ENCODE peak calls at places on chromosomes 12 and 14, in five cellular contexts. One of them, this sample, is unnamed.

GRCh38 chr12:113744802-113745395 is 221.2 kb downstream of the RBM19 start:
- DNase-seq in A549: no peak
- DNase-seq in stomach: no peak
- DNase-seq in uterus: no peak
- DNase-seq in IMR-90: no peak
- DNase-seq in this sample: no peak

GRCh38 chr14:34732802-34733201 is 18.4 kb upstream of the CFL2 start:
- DNase-seq in A549: no peak
- DNase-seq in stomach: no peak
- DNase-seq in uterus: no peak
- DNase-seq in IMR-90: no peak
- DNase-seq in this sample: no peak

GRCh38 chr14:83702619-83703018 is 1827.3 kb upstream of the FLRT2 start:
- DNase-seq in A549: no peak
- DNase-seq in stomach: no peak
- DNase-seq in uterus: no peak
- DNase-seq in IMR-90: no peak
- DNase-seq in this sample: no peak

GRCh38 chr12:31896514-31897039 is 62.6 kb upstream of the RESF1 start:
- DNase-seq in A549: no peak
- DNase-seq in stomach: peak; percentile 52
- DNase-seq in uterus: peak; percentile 21
- DNase-seq in IMR-90: peak; percentile 38
- DNase-seq in this sample: no peak

GRCh38 chr12:61037792-61038191 is 1222.4 kb upstream of the USP15 start:
- DNase-seq in A549: no peak
- DNase-seq in stomach: no peak
- DNase-seq in uterus: no peak
- DNase-seq in IMR-90: no peak
- DNase-seq in this sample: no peak

GRCh38 chr14:57578427-57579220 is 85.0 kb upstream of the CCDC198 start:
- DNase-seq in A549: no peak
- DNase-seq in stomach: no peak
- DNase-seq in uterus: no peak
- DNase-seq in IMR-90: no peak
- DNase-seq in this sample: no peak

GRCh38 chr14:68241862-68242490 is 422.4 kb downstream of the RAD51B start:
- DNase-seq in A549: no peak
- DNase-seq in stomach: no peak
- DNase-seq in uterus: no peak
- DNase-seq in IMR-90: no peak
- DNase-seq in this sample: no peak

GRCh38 chr12:41983896-41984295 is 160.8 kb downstream of the GXYLT1 start:
- DNase-seq in A549: no peak
- DNase-seq in stomach: no peak
- DNase-seq in uterus: no peak
- DNase-seq in IMR-90: no peak
- DNase-seq in this sample: no peak

GRCh38 chr14:99195602-99196309 is 76.2 kb downstream of the BCL11B start:
- DNase-seq in A549: no peak
- DNase-seq in stomach: no peak
- DNase-seq in uterus: no peak
- DNase-seq in IMR-90: no peak
- DNase-seq in this sample: no peak

GRCh38 chr12:100346660-100347059 is 10.2 kb upstream of the SLC17A8 start:
- DNase-seq in A549: no peak
- DNase-seq in stomach: no peak
- DNase-seq in uterus: no peak
- DNase-seq in IMR-90: peak; percentile 39
- DNase-seq in this sample: no peak

GRCh38 chr12:11834104-11834812 is 184.8 kb downstream of the ETV6 start:
- DNase-seq in A549: no peak
- DNase-seq in stomach: no peak
- DNase-seq in uterus: no peak
- DNase-seq in IMR-90: peak; percentile 41
- DNase-seq in this sample: no peak

GRCh38 chr12:132484891-132485441 is 5.0 kb upstream of the FBRSL1 start:
- DNase-seq in A549: no peak
- DNase-seq in stomach: no peak
- DNase-seq in uterus: no peak
- DNase-seq in IMR-90: no peak
- DNase-seq in this sample: no peak

GRCh38 chr12:82955020-82955419 is 268.3 kb downstream of the TMTC2 start:
- DNase-seq in A549: no peak
- DNase-seq in stomach: no peak
- DNase-seq in uterus: no peak
- DNase-seq in IMR-90: no peak
- DNase-seq in this sample: no peak

GRCh38 chr12:120725659-120726509 is at the start of gene ACADS:
- DNase-seq in A549: peak; percentile 96
- DNase-seq in stomach: peak; percentile 94
- DNase-seq in uterus: peak; percentile 90
- DNase-seq in IMR-90: peak; percentile 67
- DNase-seq in this sample: peak; percentile 97

GRCh38 chr14:38818555-38818954 is 284.5 kb downstream of the SEC23A start:
- DNase-seq in A549: no peak
- DNase-seq in stomach: no peak
- DNase-seq in uterus: no peak
- DNase-seq in IMR-90: no peak
- DNase-seq in this sample: no peak

GRCh38 chr12:25992026-25992782 is 33.7 kb downstream of the RASSF8 start:
- DNase-seq in A549: no peak
- DNase-seq in stomach: no peak
- DNase-seq in uterus: no peak
- DNase-seq in IMR-90: no peak
- DNase-seq in this sample: no peak

GRCh38 chr12:76220980-76221379 is 127.2 kb downstream of the BBS10 start:
- DNase-seq in A549: no peak
- DNase-seq in stomach: no peak
- DNase-seq in uterus: no peak
- DNase-seq in IMR-90: no peak
- DNase-seq in this sample: no peak

GRCh38 chr14:104196461-104197180 is 58.2 kb downstream of the KIF26A start:
- DNase-seq in A549: no peak
- DNase-seq in stomach: no peak
- DNase-seq in uterus: no peak
- DNase-seq in IMR-90: no peak
- DNase-seq in this sample: no peak

GRCh38 chr14:55188686-55189295 is 2.6 kb downstream of the DLGAP5 start:
- DNase-seq in A549: no peak
- DNase-seq in stomach: no peak
- DNase-seq in uterus: no peak
- DNase-seq in IMR-90: peak; percentile 31
- DNase-seq in this sample: no peak
- H3K4me3 ChIP-seq in A549: no peak overlapping the region
- H3K4me3 ChIP-seq in stomach: no peak overlapping the region
- H3K4me3 ChIP-seq in uterus: no peak overlapping the region
- H3K4me3 ChIP-seq in IMR-90: no peak overlapping the region
- H3K4me3 ChIP-seq in this sample: no peak overlapping the region

GRCh38 chr14:22829661-22830328 is at the start of gene MRPL52:
- DNase-seq in A549: peak; percentile 88
- DNase-seq in stomach: peak; percentile 90
- DNase-seq in uterus: peak; percentile 90
- DNase-seq in IMR-90: peak; percentile 87
- DNase-seq in this sample: peak; percentile 97
- TF ChIP-seq POLR2A in A549: peak; percentile 77
- TF ChIP-seq POLR2A in stomach: no peak
- TF ChIP-seq POLR2A in uterus: no peak
- TF ChIP-seq POLR2A in IMR-90: peak; percentile 85
- TF ChIP-seq POLR2A in this sample: no peak

GRCh38 chr14:22509751-22510300 is 79.2 kb downstream of the DAD1 start:
- DNase-seq in A549: no peak
- DNase-seq in stomach: no peak
- DNase-seq in uterus: no peak
- DNase-seq in IMR-90: no peak
- DNase-seq in this sample: no peak
- TF ChIP-seq CTCF in A549: no peak
- TF ChIP-seq CTCF in stomach: no peak
- TF ChIP-seq CTCF in uterus: no peak
- TF ChIP-seq CTCF in IMR-90: no peak
- TF ChIP-seq CTCF in this sample: no peak

DNA sequence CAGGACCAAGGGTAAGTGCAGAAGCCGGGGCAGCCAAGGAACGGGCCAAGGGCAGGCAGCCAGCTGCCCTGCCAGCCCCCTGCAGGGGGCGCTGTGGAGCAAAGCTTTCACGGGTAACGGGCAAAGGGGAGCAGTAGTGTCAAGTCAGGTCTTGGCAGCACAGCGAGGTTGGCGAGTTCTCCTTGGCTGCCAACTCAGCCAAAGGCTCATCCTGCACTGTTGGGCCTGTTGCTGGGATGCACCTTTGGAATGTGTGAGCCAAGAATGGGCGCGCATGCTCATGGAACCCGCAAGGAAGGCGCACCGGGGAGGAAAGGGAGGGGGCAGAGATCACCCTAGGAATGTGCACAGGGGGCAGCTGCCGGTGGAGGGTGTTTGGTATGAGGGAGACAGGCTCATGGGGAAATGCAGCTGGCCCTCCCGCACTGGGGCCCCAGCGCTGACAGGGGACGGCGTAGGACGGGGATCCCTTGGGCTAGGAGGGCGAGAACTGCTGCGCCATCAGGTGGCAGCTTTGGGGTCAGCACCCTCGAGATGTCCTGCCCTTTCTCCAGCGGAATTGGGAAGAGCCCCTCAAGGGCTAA is 138.0 kb downstream of the ASCL4 start:
- DNase-seq in A549: peak; percentile 55
- DNase-seq in stomach: peak; percentile 40
- DNase-seq in uterus: no peak
- DNase-seq in IMR-90: no peak
- DNase-seq in this sample: no peak
- H3K4me3 ChIP-seq in A549: peak overlapping the region; percentile 41
- H3K4me3 ChIP-seq in stomach: no peak overlapping the region
- H3K4me3 ChIP-seq in uterus: no peak overlapping the region
- H3K4me3 ChIP-seq in IMR-90: no peak overlapping the region
- H3K4me3 ChIP-seq in this sample: no peak overlapping the region